ENCODE peak calls at places on chromosome 2, in seven cellular contexts. One of them, this sample, is unnamed.

GRCh38 chr2:118987886-118988285 is 45.9 kb downstream of the MARCO start:
- DNase-seq in adrenal gland: no peak
- DNase-seq in heart right ventricle: no peak
- DNase-seq in esophagus muscularis mucosa: no peak
- DNase-seq in HCT116: no peak
- DNase-seq in endodermal cell: peak; percentile 5
- DNase-seq in neuronal stem cell: no peak
- DNase-seq in this sample: no peak

GRCh38 chr2:167504695-167505094 is 616.4 kb downstream of the XIRP2 start:
- DNase-seq in adrenal gland: no peak
- DNase-seq in heart right ventricle: no peak
- DNase-seq in esophagus muscularis mucosa: no peak
- DNase-seq in HCT116: no peak
- DNase-seq in endodermal cell: no peak
- DNase-seq in neuronal stem cell: no peak
- DNase-seq in this sample: no peak

GRCh38 chr2:228681426-228681825 is 499.9 kb upstream of the SPHKAP start:
- DNase-seq in adrenal gland: no peak
- DNase-seq in heart right ventricle: no peak
- DNase-seq in esophagus muscularis mucosa: no peak
- DNase-seq in HCT116: peak; percentile 34
- DNase-seq in endodermal cell: peak; percentile 54
- DNase-seq in neuronal stem cell: no peak
- DNase-seq in this sample: no peak

GRCh38 chr2:113129519-113130078 is 2.2 kb downstream of the IL1RN start:
- DNase-seq in adrenal gland: no peak
- DNase-seq in heart right ventricle: no peak
- DNase-seq in esophagus muscularis mucosa: peak; percentile 87
- DNase-seq in HCT116: no peak
- DNase-seq in endodermal cell: no peak
- DNase-seq in neuronal stem cell: no peak
- DNase-seq in this sample: no peak

GRCh38 chr2:10654069-10654468 is 35.7 kb downstream of the NOL10 start:
- DNase-seq in adrenal gland: no peak
- DNase-seq in heart right ventricle: no peak
- DNase-seq in esophagus muscularis mucosa: no peak
- DNase-seq in HCT116: peak; percentile 76
- DNase-seq in endodermal cell: no peak
- DNase-seq in neuronal stem cell: no peak
- DNase-seq in this sample: no peak

GRCh38 chr2:149342509-149342908 is 12.1 kb downstream of the LYPD6 start:
- DNase-seq in adrenal gland: no peak
- DNase-seq in heart right ventricle: no peak
- DNase-seq in esophagus muscularis mucosa: no peak
- DNase-seq in HCT116: no peak
- DNase-seq in endodermal cell: no peak
- DNase-seq in neuronal stem cell: no peak
- DNase-seq in this sample: no peak

GRCh38 chr2:43648979-43649701 is 12.1 kb downstream of the PLEKHH2 start:
- DNase-seq in adrenal gland: no peak
- DNase-seq in heart right ventricle: no peak
- DNase-seq in esophagus muscularis mucosa: no peak
- DNase-seq in HCT116: no peak
- DNase-seq in endodermal cell: no peak
- DNase-seq in neuronal stem cell: no peak
- DNase-seq in this sample: peak; percentile 63

GRCh38 chr2:164061129-164061746 is 325.4 kb upstream of the FIGN start:
- DNase-seq in adrenal gland: no peak
- DNase-seq in heart right ventricle: no peak
- DNase-seq in esophagus muscularis mucosa: no peak
- DNase-seq in HCT116: peak; percentile 22
- DNase-seq in endodermal cell: peak; percentile 90
- DNase-seq in neuronal stem cell: peak; percentile 40
- DNase-seq in this sample: peak; percentile 47

GRCh38 chr2:218033208-218033589 is 30.4 kb upstream of the TNS1 start:
- DNase-seq in adrenal gland: no peak
- DNase-seq in heart right ventricle: no peak
- DNase-seq in esophagus muscularis mucosa: peak; percentile 79
- DNase-seq in HCT116: no peak
- DNase-seq in endodermal cell: no peak
- DNase-seq in neuronal stem cell: no peak
- DNase-seq in this sample: no peak

GRCh38 chr2:236607471-236608307 is 38.1 kb downstream of the ACKR3 start:
- DNase-seq in adrenal gland: no peak
- DNase-seq in heart right ventricle: no peak
- DNase-seq in esophagus muscularis mucosa: no peak
- DNase-seq in HCT116: no peak
- DNase-seq in endodermal cell: peak; percentile 69
- DNase-seq in neuronal stem cell: no peak
- DNase-seq in this sample: no peak

GRCh38 chr2:143334837-143335236 is 205.6 kb downstream of the ARHGAP15 start:
- DNase-seq in adrenal gland: no peak
- DNase-seq in heart right ventricle: no peak
- DNase-seq in esophagus muscularis mucosa: no peak
- DNase-seq in HCT116: no peak
- DNase-seq in endodermal cell: no peak
- DNase-seq in neuronal stem cell: no peak
- DNase-seq in this sample: no peak

GRCh38 chr2:241507430-241508239 is 749 bp downstream of the STK25 start:
- DNase-seq in adrenal gland: peak; percentile 59
- DNase-seq in heart right ventricle: no peak
- DNase-seq in esophagus muscularis mucosa: no peak
- DNase-seq in HCT116: no peak
- DNase-seq in endodermal cell: peak; percentile 81
- DNase-seq in neuronal stem cell: peak; percentile 51
- DNase-seq in this sample: peak; percentile 75

GRCh38 chr2:238498188-238498587 is 71.5 kb downstream of the ASB1 start:
- DNase-seq in adrenal gland: no peak
- DNase-seq in heart right ventricle: no peak
- DNase-seq in esophagus muscularis mucosa: peak; percentile 60
- DNase-seq in HCT116: no peak
- DNase-seq in endodermal cell: no peak
- DNase-seq in neuronal stem cell: no peak
- DNase-seq in this sample: no peak

GRCh38 chr2:241540391-241540765 is 18.2 kb upstream of the BOK start:
- DNase-seq in adrenal gland: peak; percentile 58
- DNase-seq in heart right ventricle: no peak
- DNase-seq in esophagus muscularis mucosa: no peak
- DNase-seq in HCT116: no peak
- DNase-seq in endodermal cell: no peak
- DNase-seq in neuronal stem cell: no peak
- DNase-seq in this sample: no peak

GRCh38 chr2:143758629-143759330 is 629.6 kb downstream of the ARHGAP15 start:
- DNase-seq in adrenal gland: no peak
- DNase-seq in heart right ventricle: no peak
- DNase-seq in esophagus muscularis mucosa: no peak
- DNase-seq in HCT116: no peak
- DNase-seq in endodermal cell: peak; percentile 47
- DNase-seq in neuronal stem cell: no peak
- DNase-seq in this sample: no peak

GRCh38 chr2:219159771-219160185 is 837 bp downstream of the NHEJ1 start:
- DNase-seq in adrenal gland: no peak
- DNase-seq in heart right ventricle: no peak
- DNase-seq in esophagus muscularis mucosa: no peak
- DNase-seq in HCT116: no peak
- DNase-seq in endodermal cell: no peak
- DNase-seq in neuronal stem cell: no peak
- DNase-seq in this sample: no peak

GRCh38 chr2:74991977-74992376 is 33.5 kb downstream of the POLE4 start:
- DNase-seq in adrenal gland: no peak
- DNase-seq in heart right ventricle: no peak
- DNase-seq in esophagus muscularis mucosa: no peak
- DNase-seq in HCT116: no peak
- DNase-seq in endodermal cell: no peak
- DNase-seq in neuronal stem cell: no peak
- DNase-seq in this sample: no peak

GRCh38 chr2:45728458-45728942 is 77.0 kb downstream of the PRKCE start:
- DNase-seq in adrenal gland: no peak
- DNase-seq in heart right ventricle: no peak
- DNase-seq in esophagus muscularis mucosa: no peak
- DNase-seq in HCT116: no peak
- DNase-seq in endodermal cell: no peak
- DNase-seq in neuronal stem cell: no peak
- DNase-seq in this sample: no peak

GRCh38 chr2:235661136-235661535 is 167.3 kb downstream of the AGAP1 start:
- DNase-seq in adrenal gland: no peak
- DNase-seq in heart right ventricle: no peak
- DNase-seq in esophagus muscularis mucosa: no peak
- DNase-seq in HCT116: no peak
- DNase-seq in endodermal cell: no peak
- DNase-seq in neuronal stem cell: no peak
- DNase-seq in this sample: no peak

GRCh38 chr2:159497256-159497655 is 119.1 kb downstream of the BAZ2B start:
- DNase-seq in adrenal gland: no peak
- DNase-seq in heart right ventricle: no peak
- DNase-seq in esophagus muscularis mucosa: no peak
- DNase-seq in HCT116: peak; percentile 82
- DNase-seq in endodermal cell: no peak
- DNase-seq in neuronal stem cell: no peak
- DNase-seq in this sample: peak; percentile 26

DNA sequence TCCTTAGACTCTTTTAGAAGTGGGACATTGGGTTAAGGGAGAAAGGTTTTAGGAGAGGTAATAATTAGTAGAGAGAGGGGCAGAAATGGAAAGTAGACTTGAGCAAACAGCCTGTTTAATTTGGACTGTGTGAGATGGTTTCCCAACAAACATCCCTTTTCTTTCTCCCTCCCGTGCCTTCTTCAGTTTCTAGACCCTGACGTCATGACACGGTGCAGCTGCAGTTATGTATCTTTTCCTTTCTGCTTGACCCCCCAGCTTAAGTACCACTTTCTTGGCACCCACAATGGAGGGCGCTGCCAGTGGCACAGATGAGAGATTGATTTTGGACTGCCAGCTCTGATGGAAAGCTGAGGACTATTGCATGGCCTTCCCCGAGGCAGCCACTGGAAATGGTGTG is 86.9 kb upstream of the FAM136A start:
- DNase-seq in adrenal gland: no peak
- DNase-seq in heart right ventricle: no peak
- DNase-seq in esophagus muscularis mucosa: no peak
- DNase-seq in HCT116: no peak
- DNase-seq in endodermal cell: no peak
- DNase-seq in neuronal stem cell: no peak
- DNase-seq in this sample: no peak
- H3K4me1 ChIP-seq in adrenal gland: no peaks in the 10 kb centered on the region
- H3K4me1 ChIP-seq in heart right ventricle: no peaks in the 10 kb centered on the region
- H3K4me1 ChIP-seq in esophagus muscularis mucosa: no peaks in the 10 kb centered on the region
- H3K4me1 ChIP-seq in HCT116: peaks cover 4% of the 10 kb centered on the region
- H3K4me1 ChIP-seq in endodermal cell: no peaks in the 10 kb centered on the region
- H3K4me1 ChIP-seq in neuronal stem cell: no peaks in the 10 kb centered on the region
- H3K4me1 ChIP-seq in this sample: no peaks in the 10 kb centered on the region

GRCh38 chr2:96091141-96091710 is 25.1 kb downstream of the ADRA2B start:
- DNase-seq in adrenal gland: no peak
- DNase-seq in heart right ventricle: no peak
- DNase-seq in esophagus muscularis mucosa: no peak
- DNase-seq in HCT116: no peak
- DNase-seq in endodermal cell: peak; percentile 43
- DNase-seq in neuronal stem cell: no peak
- DNase-seq in this sample: no peak
- H3K27me3 ChIP-seq in adrenal gland: peaks cover 4% of the 10 kb centered on the region
- H3K27me3 ChIP-seq in heart right ventricle: no peaks in the 10 kb centered on the region
- H3K27me3 ChIP-seq in esophagus muscularis mucosa: peaks cover 19% of the 10 kb centered on the region
- H3K27me3 ChIP-seq in HCT116: no peaks in the 10 kb centered on the region
- H3K27me3 ChIP-seq in endodermal cell: no peaks in the 10 kb centered on the region
- H3K27me3 ChIP-seq in neuronal stem cell: peaks cover 4% of the 10 kb centered on the region
- H3K27me3 ChIP-seq in this sample: peaks cover 10% of the 10 kb centered on the region

GRCh38 chr2:96895032-96895708 is 25.3 kb upstream of the SEMA4C start:
- DNase-seq in adrenal gland: no peak
- DNase-seq in heart right ventricle: no peak
- DNase-seq in esophagus muscularis mucosa: no peak
- DNase-seq in HCT116: no peak
- DNase-seq in endodermal cell: no peak
- DNase-seq in neuronal stem cell: no peak
- DNase-seq in this sample: no peak
- H3K4me1 ChIP-seq in adrenal gland: peaks cover 13% of the 10 kb centered on the region
- H3K4me1 ChIP-seq in heart right ventricle: peaks cover 3% of the 10 kb centered on the region
- H3K4me1 ChIP-seq in esophagus muscularis mucosa: peaks cover 64% of the 10 kb centered on the region
- H3K4me1 ChIP-seq in HCT116: peaks cover 13% of the 10 kb centered on the region
- H3K4me1 ChIP-seq in endodermal cell: peaks cover 12% of the 10 kb centered on the region
- H3K4me1 ChIP-seq in neuronal stem cell: peaks cover 25% of the 10 kb centered on the region
- H3K4me1 ChIP-seq in this sample: peaks cover 9% of the 10 kb centered on the region

GRCh38 chr2:170365003-170365402 is 187.1 kb downstream of the MYO3B start:
- DNase-seq in adrenal gland: no peak
- DNase-seq in heart right ventricle: no peak
- DNase-seq in esophagus muscularis mucosa: no peak
- DNase-seq in HCT116: no peak
- DNase-seq in endodermal cell: no peak
- DNase-seq in neuronal stem cell: no peak
- DNase-seq in this sample: no peak
- H3K27me3 ChIP-seq in adrenal gland: peaks cover 37% of the 10 kb centered on the region
- H3K27me3 ChIP-seq in heart right ventricle: peaks cover 74% of the 10 kb centered on the region
- H3K27me3 ChIP-seq in esophagus muscularis mucosa: peaks cover 50% of the 10 kb centered on the region
- H3K27me3 ChIP-seq in HCT116: peaks cover 35% of the 10 kb centered on the region
- H3K27me3 ChIP-seq in endodermal cell: no peaks in the 10 kb centered on the region
- H3K27me3 ChIP-seq in neuronal stem cell: peaks cover 13% of the 10 kb centered on the region
- H3K27me3 ChIP-seq in this sample: peaks cover 24% of the 10 kb centered on the region